ENCODE peak calls at places on chromosomes 6 and 20, in five cellular contexts. One of them, this sample, is unnamed.

GRCh38 chr6:129134535-129134934 is 251.6 kb downstream of the LAMA2 start:
- DNase-seq in heart left ventricle: peak
- DNase-seq in uterus: no peak
- DNase-seq in ovary: no peak
- DNase-seq in fibroblast of lung: no peak
- DNase-seq in this sample: no peak

GRCh38 chr6:42375905-42376304 is 75.8 kb downstream of the TRERF1 start:
- DNase-seq in uterus: no peak
- DNase-seq in fibroblast of lung: no peak
- DNase-seq in heart left ventricle: no peak
- DNase-seq in ovary: no peak
- DNase-seq in this sample: no peak

GRCh38 chr6:27280540-27281000 is 31.5 kb downstream of the POM121L2 start:
- DNase-seq in ovary: no peak
- DNase-seq in fibroblast of lung: no peak
- DNase-seq in heart left ventricle: no peak
- DNase-seq in uterus: no peak
- DNase-seq in this sample: no peak

GRCh38 chr6:11585426-11586016 is 48.0 kb downstream of the TMEM170B start:
- DNase-seq in ovary: no peak
- DNase-seq in fibroblast of lung: peak
- DNase-seq in uterus: no peak
- DNase-seq in heart left ventricle: no peak
- DNase-seq in this sample: no peak

GRCh38 chr6:24060982-24061754 is 64.8 kb upstream of the NRSN1 start:
- DNase-seq in uterus: no peak
- DNase-seq in heart left ventricle: no peak
- DNase-seq in ovary: no peak
- DNase-seq in fibroblast of lung: no peak
- DNase-seq in this sample: no peak

GRCh38 chr20:36856196-36856595 is 19.7 kb upstream of the TLDC2 start:
- DNase-seq in heart left ventricle: no peak
- DNase-seq in fibroblast of lung: no peak
- DNase-seq in ovary: no peak
- DNase-seq in uterus: no peak
- DNase-seq in this sample: no peak

GRCh38 chr20:1524004-1524403 is 32.8 kb upstream of the SIRPB2 start:
- DNase-seq in ovary: no peak
- DNase-seq in uterus: no peak
- DNase-seq in heart left ventricle: no peak
- DNase-seq in fibroblast of lung: no peak
- DNase-seq in this sample: no peak

GRCh38 chr6:20438462-20439070 is 36.9 kb downstream of the E2F3 start:
- DNase-seq in ovary: no peak
- DNase-seq in uterus: no peak
- DNase-seq in heart left ventricle: no peak
- DNase-seq in fibroblast of lung: no peak
- DNase-seq in this sample: no peak

GRCh38 chr6:17394192-17394611 is 807 bp downstream of the CAP2 start:
- DNase-seq in heart left ventricle: peak
- DNase-seq in uterus: peak
- DNase-seq in ovary: peak
- DNase-seq in fibroblast of lung: peak
- DNase-seq in this sample: no peak

GRCh38 chr20:3739054-3739925 is 6.8 kb downstream of the HSPA12B start:
- DNase-seq in heart left ventricle: peak
- DNase-seq in fibroblast of lung: no peak
- DNase-seq in ovary: no peak
- DNase-seq in uterus: no peak
- DNase-seq in this sample: no peak

GRCh38 chr20:3740600-3741301 is 8.3 kb downstream of the HSPA12B start:
- DNase-seq in uterus: no peak
- DNase-seq in fibroblast of lung: no peak
- DNase-seq in heart left ventricle: no peak
- DNase-seq in ovary: no peak
- DNase-seq in this sample: no peak

GRCh38 chr20:3738109-3739053 is 5.9 kb downstream of the HSPA12B start:
- DNase-seq in heart left ventricle: no peak
- DNase-seq in uterus: no peak
- DNase-seq in fibroblast of lung: no peak
- DNase-seq in ovary: no peak
- DNase-seq in this sample: no peak

GRCh38 chr20:3741846-3742458 is 9.5 kb downstream of the HSPA12B start:
- DNase-seq in fibroblast of lung: no peak
- DNase-seq in heart left ventricle: no peak
- DNase-seq in ovary: no peak
- DNase-seq in uterus: no peak
- DNase-seq in this sample: no peak

GRCh38 chr20:3739926-3740599 is 7.6 kb downstream of the HSPA12B start:
- DNase-seq in fibroblast of lung: no peak
- DNase-seq in heart left ventricle: no peak
- DNase-seq in ovary: no peak
- DNase-seq in uterus: no peak
- DNase-seq in this sample: no peak
- H3K27ac ChIP-seq in fibroblast of lung: no peak
- H3K27ac ChIP-seq in heart left ventricle: peak
- H3K27ac ChIP-seq in ovary: no peak
- H3K27ac ChIP-seq in uterus: peak
- H3K27ac ChIP-seq in this sample: peak

GRCh38 chr20:49028684-49029083 is 17.4 kb upstream of the CSE1L start:
- DNase-seq in uterus: no peak
- DNase-seq in heart left ventricle: no peak
- DNase-seq in ovary: no peak
- DNase-seq in fibroblast of lung: peak
- DNase-seq in this sample: no peak
- TF ChIP-seq CTCF in uterus: no peak
- TF ChIP-seq CTCF in heart left ventricle: peak
- TF ChIP-seq CTCF in ovary: no peak
- TF ChIP-seq CTCF in fibroblast of lung: peak
- TF ChIP-seq CTCF in this sample: no peak

GRCh38 chr6:3455121-3455489 is 1.7 kb downstream of the SLC22A23 start:
- DNase-seq in uterus: no peak
- DNase-seq in ovary: no peak
- DNase-seq in fibroblast of lung: no peak
- DNase-seq in heart left ventricle: no peak
- DNase-seq in this sample: no peak

GRCh38 chr6:3456395-3456767 is 469 bp downstream of the SLC22A23 start:
- DNase-seq in heart left ventricle: no peak
- DNase-seq in ovary: no peak
- DNase-seq in fibroblast of lung: no peak
- DNase-seq in uterus: no peak
- DNase-seq in this sample: no peak

GRCh38 chr6:3455490-3456394 is 1.1 kb downstream of the SLC22A23 start:
- DNase-seq in ovary: no peak
- DNase-seq in heart left ventricle: peak
- DNase-seq in fibroblast of lung: no peak
- DNase-seq in uterus: no peak
- DNase-seq in this sample: peak

GRCh38 chr6:3453410-3453809 is 3.4 kb downstream of the SLC22A23 start:
- DNase-seq in fibroblast of lung: no peak
- DNase-seq in uterus: no peak
- DNase-seq in ovary: no peak
- DNase-seq in heart left ventricle: no peak
- DNase-seq in this sample: no peak

GRCh38 chr6:3454206-3455016 is 2.4 kb downstream of the SLC22A23 start:
- DNase-seq in ovary: no peak
- DNase-seq in uterus: no peak
- DNase-seq in fibroblast of lung: no peak
- DNase-seq in heart left ventricle: no peak
- DNase-seq in this sample: no peak
- H3K4me3 ChIP-seq in ovary: no peak
- H3K4me3 ChIP-seq in uterus: no peak
- H3K4me3 ChIP-seq in fibroblast of lung: no peak
- H3K4me3 ChIP-seq in heart left ventricle: peak
- H3K4me3 ChIP-seq in this sample: peak

DNA sequence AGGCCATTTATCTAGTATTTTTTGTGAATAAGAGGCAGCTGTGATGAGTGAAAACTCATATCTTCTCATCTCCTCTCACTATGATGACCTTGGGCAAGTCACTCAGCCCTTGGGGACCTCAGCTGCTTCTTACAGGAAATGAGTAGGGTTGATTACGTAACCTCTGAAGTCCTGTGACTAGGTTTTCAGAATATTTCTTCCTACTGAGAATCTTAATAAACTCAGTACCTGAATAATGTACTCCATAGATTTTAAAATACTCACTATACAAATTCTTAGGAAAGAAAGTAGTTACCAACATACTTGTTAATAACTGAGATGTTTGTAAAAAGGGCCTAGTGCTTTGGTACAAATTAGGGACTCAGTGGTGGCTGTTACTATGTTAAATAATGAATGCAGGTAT is 60.8 kb downstream of the RPRD1B start:
- DNase-seq in ovary: no peak
- DNase-seq in heart left ventricle: peak
- DNase-seq in fibroblast of lung: peak
- DNase-seq in uterus: peak
- DNase-seq in this sample: no peak
- H3K27ac ChIP-seq in ovary: no peak
- H3K27ac ChIP-seq in heart left ventricle: peak
- H3K27ac ChIP-seq in fibroblast of lung: peak
- H3K27ac ChIP-seq in uterus: peak
- H3K27ac ChIP-seq in this sample: peak

GRCh38 chr20:38725959-38726848 is 1.9 kb downstream of the SLC32A1 start:
- DNase-seq in heart left ventricle: no peak
- DNase-seq in fibroblast of lung: no peak
- DNase-seq in uterus: peak
- DNase-seq in ovary: no peak
- DNase-seq in this sample: no peak
- TF ChIP-seq CTCF in heart left ventricle: peak
- TF ChIP-seq CTCF in fibroblast of lung: peak
- TF ChIP-seq CTCF in uterus: no peak
- TF ChIP-seq CTCF in ovary: no peak
- TF ChIP-seq CTCF in this sample: no peak